ENCODE peak calls at places on chromosomes 3 and 15, in four cellular contexts. W, B, O and Z are unnamed samples.

GRCh38 chr3:112894258-112894657 is 47.6 kb upstream of the CD200R1L start:
- DNase-seq in W (no peak), B (peak), O (no peak), Z (no peak)

GRCh38 chr3:126750760-126751129 is 46.7 kb downstream of the CHCHD6 start:
- DNase-seq in W (no peak), B (no peak), O (no peak), Z (no peak)

GRCh38 chr3:18153571-18154173 is 271.5 kb downstream of the SATB1 start:
- DNase-seq in W (no peak), B (no peak), O (no peak), Z (no peak)

GRCh38 chr15:88661766-88662556 is 23.1 kb downstream of the ISG20 start:
- DNase-seq in W (no peak), B (no peak), O (no peak), Z (no peak)

GRCh38 chr3:24657870-24658535 is 163.4 kb upstream of the THRB start:
- DNase-seq in W (no peak), B (no peak), O (no peak), Z (no peak)

GRCh38 chr15:51075364-51075763 is 19.3 kb downstream of the TNFAIP8L3 start:
- DNase-seq in W (no peak), B (no peak), O (no peak), Z (no peak)

GRCh38 chr15:75532413-75533250 is 46.5 kb downstream of the PTPN9 start:
- DNase-seq in W (peak), B (peak), O (no peak), Z (peak)

GRCh38 chr3:123568034-123568433 is 16.8 kb downstream of the HACD2 start:
- DNase-seq in W (no peak), B (no peak), O (no peak), Z (no peak)

GRCh38 chr3:108894981-108895380 is 58.7 kb downstream of the GUCA1C start:
- DNase-seq in W (no peak), B (no peak), O (no peak), Z (no peak)

GRCh38 chr3:85148056-85148455 is 189.3 kb downstream of the CADM2 start:
- DNase-seq in W (no peak), B (no peak), O (no peak), Z (no peak)

GRCh38 chr3:44234674-44235268 is 6.9 kb upstream of the TOPAZ1 start:
- DNase-seq in W (no peak), B (peak), O (no peak), Z (no peak)

GRCh38 chr3:134795776-134796312 is 784 bp downstream of the EPHB1 start:
- DNase-seq in W (no peak), B (no peak), O (no peak), Z (peak)

GRCh38 chr15:57373251-57373881 is 2.9 kb upstream of the CGNL1 start:
- DNase-seq in W (no peak), B (no peak), O (no peak), Z (no peak)

GRCh38 chr3:174700736-174701135 is 158.4 kb upstream of the NAALADL2 start:
- DNase-seq in W (no peak), B (no peak), O (no peak), Z (no peak)

GRCh38 chr15:101570238-101570637 is 80.7 kb upstream of the PCSK6 start:
- DNase-seq in W (no peak), B (no peak), O (no peak), Z (no peak)

GRCh38 chr15:72809329-72809728 is 25.8 kb upstream of the ADPGK start:
- DNase-seq in W (no peak), B (no peak), O (no peak), Z (no peak)

GRCh38 chr3:65398953-65399352 is 639.8 kb downstream of the MAGI1 start:
- DNase-seq in W (no peak), B (no peak), O (no peak), Z (no peak)

GRCh38 chr3:65400893-65401292 is 637.8 kb downstream of the MAGI1 start:
- DNase-seq in W (no peak), B (no peak), O (no peak), Z (no peak)

GRCh38 chr3:65406470-65406869 is 632.2 kb downstream of the MAGI1 start:
- DNase-seq in W (peak), B (no peak), O (no peak), Z (no peak)

GRCh38 chr3:65402597-65402996 is 636.1 kb downstream of the MAGI1 start:
- DNase-seq in W (no peak), B (no peak), O (no peak), Z (no peak)

DNA sequence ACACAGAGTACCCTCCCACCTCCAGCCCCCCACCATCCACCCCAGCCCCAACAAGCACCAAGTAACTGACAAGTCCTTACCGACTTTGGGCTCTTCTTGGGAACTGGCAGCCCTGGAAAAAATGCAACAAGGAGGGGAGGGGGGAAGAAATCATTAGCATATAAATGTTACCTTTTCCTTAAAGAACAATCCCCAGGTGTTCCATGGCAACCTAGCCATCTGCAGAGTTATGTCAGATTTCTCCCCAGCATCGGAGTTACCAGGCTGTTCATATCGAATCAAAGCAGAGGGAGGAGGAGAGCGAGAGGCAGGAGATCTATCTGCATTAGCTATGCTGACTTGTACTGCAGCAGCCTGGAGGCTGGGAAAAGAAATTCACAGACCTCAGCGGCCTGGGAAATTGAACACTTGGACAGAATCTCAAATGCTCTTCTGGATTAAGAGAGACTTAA is 637.3 kb downstream of the MAGI1 start:
- DNase-seq in W (no peak), B (no peak), O (no peak), Z (no peak)
- TF ChIP-seq TARDBP in W (no peak), B (no peak), O (no peak), Z (no peak)

GRCh38 chr15:55991841-55992768 is 1.3 kb downstream of the NEDD4 start:
- DNase-seq in W (no peak), B (no peak), O (no peak), Z (no peak)
- TF ChIP-seq TARDBP in W (no peak), B (no peak), O (no peak), Z (no peak)

GRCh38 chr3:106379251-106379750 is 510.5 kb upstream of the CBLB start:
- DNase-seq in W (no peak), B (no peak), O (no peak), Z (no peak)
- TF ChIP-seq TARDBP in W (no peak), B (no peak), O (no peak), Z (no peak)

GRCh38 chr3:132344666-132345280 is 27.6 kb downstream of the ACP3 start:
- DNase-seq in W (no peak), B (no peak), O (no peak), Z (no peak)

GRCh38 chr3:132342615-132343014 is 25.4 kb downstream of the ACP3 start:
- DNase-seq in W (no peak), B (no peak), O (no peak), Z (no peak)

GRCh38 chr3:132343018-132343612 is 25.9 kb downstream of the ACP3 start:
- DNase-seq in W (peak), B (peak), O (no peak), Z (peak)

GRCh38 chr3:132341746-132342145 is 24.5 kb downstream of the ACP3 start:
- DNase-seq in W (no peak), B (no peak), O (no peak), Z (no peak)

DNA sequence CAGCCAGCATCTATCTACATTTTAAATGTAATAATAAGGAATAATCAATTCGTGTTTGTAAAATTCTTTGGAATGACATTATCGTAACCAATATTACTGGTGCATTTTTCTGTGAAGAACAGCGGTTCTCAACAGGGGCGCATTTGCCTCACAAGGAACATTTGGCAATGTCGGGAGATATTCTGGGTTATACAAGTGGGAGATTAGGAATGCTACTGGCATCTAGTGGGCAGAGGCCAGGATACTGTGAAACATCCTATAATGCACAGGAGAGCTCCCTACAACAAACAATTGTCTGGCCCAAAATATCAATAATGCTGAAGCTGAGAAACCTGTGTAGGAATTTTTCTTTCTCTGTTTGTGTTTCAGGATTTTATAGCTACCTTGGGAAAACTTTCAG is 25.0 kb downstream of the ACP3 start:
- DNase-seq in W (no peak), B (no peak), O (no peak), Z (no peak)
- TF ChIP-seq TARDBP in W (no peak), B (no peak), O (no peak), Z (no peak)

DNA sequence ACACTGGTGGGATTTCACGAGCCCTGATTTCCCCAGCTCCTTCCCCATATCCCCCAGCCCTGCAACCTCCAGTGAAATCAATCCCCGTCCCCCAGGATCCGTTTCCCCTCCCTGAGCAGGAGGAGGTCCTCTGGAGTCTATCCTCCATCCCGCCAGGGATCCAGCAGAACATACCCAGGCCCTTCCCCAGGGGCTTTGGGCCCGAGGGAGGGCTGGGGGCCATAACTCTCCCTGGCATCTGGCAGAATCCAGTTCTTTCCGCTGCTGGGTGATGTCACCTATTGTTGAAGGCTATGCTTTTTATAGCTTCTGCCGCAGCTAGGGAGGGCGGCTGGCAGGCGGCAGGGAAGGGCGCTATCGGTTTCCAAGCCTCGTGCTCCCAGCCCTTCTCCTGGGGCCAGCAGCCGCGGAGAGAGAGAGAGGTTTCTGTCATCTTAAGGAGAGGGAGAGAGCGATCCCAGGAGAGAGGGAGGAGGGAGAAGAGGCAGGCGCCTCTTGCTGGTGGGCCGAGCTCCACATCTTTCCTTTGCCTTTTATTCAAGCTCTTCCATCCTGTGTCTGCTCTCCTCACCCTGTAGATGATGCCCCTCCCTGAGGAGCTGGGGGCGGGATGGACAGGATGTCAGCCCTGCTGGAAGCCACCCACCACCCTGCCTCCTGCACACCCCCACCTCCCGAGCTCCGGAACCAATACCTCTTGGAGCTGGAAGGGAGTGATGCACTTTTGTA is 120.1 kb downstream of the ANP32A start:
- DNase-seq in W (no peak), B (no peak), O (no peak), Z (peak)
- TF ChIP-seq TARDBP in W (no peak), B (no peak), O (no peak), Z (no peak)

GRCh38 chr15:65981837-65982696 is 112.8 kb downstream of the RAB11A start:
- DNase-seq in W (peak), B (peak), O (no peak), Z (peak)
- TF ChIP-seq TARDBP in W (no peak), B (no peak), O (no peak), Z (no peak)

DNA sequence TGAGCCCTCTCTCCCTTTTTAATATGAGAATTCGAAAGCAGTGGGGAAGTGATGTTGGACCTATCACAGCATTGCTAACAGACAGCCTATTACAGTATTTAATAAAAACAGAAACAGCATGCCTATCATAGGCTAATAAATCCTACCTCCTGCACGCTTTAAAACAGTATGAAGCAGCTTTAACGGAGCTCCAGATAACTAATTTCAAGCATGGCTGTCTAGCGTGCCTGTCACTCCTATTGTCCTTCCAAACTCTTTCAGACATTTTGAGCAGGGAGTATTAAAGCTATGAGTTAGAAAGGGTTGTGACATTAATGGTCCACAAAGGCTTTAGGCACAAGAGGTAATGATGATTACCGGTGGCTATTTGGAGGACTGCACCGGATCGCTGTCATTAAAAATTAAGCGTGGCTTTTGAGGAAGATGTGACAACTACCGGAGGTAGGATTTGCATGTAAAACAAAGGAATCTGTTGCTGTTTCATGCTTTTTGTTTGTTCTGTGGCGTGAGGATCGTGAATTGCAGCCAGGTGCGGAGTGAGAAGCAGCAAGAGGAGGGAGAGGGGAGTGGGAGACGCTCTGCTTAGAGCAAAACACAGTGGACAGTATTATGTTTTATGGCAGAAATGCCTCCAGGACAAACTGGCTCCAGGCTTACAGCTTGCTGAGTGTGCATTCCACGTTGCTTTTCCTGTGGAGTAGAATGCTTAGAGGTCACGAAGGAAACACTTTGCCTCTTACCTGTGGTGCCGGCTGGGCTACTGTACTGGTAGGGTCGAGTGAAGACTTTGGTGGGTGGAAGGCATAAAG is at the start of gene KCNMB2:
- DNase-seq in W (no peak), B (no peak), O (no peak), Z (peak)
- TF ChIP-seq TARDBP in W (no peak), B (no peak), O (peak), Z (no peak)